ENCODE peak calls at places on chromosomes 16 and 17, in ten cellular contexts. W is stomach, J is endothelial cell, X is PC-9, F is A549, L is brain microvascular endothelial cell, R is bronchial epithelial cell, D is mucosa of descending colon, A is glutamatergic neuron, T is AG10803. E is an unnamed sample.

GRCh38 chr16:83952940-83953795 is at the start of gene OSGIN1:
- DNase-seq in W (peak; percentile 96), A (no peak), L (peak; percentile 91), F (peak; percentile 97), T (peak; percentile 92), R (peak; percentile 83), X (peak; percentile 93), J (no peak), D (peak; percentile 93), E (peak; percentile 88)

GRCh38 chr17:46788300-46788699 is 30.2 kb downstream of the WNT3 start:
- DNase-seq in R (no peak), J (no peak), W (no peak), F (no peak), T (no peak), X (no peak), L (no peak), D (no peak), A (no peak), E (no peak)

GRCh38 chr17:37802712-37803416 is 58.0 kb upstream of the HNF1B start:
- DNase-seq in T (peak; percentile 89), W (peak; percentile 38), R (no peak), D (no peak), X (no peak), F (no peak), L (peak; percentile 68), A (no peak), J (no peak), E (no peak)

GRCh38 chr17:51119415-51120356 is 982 bp downstream of the SPAG9 start:
- DNase-seq in F (peak; percentile 80), W (peak; percentile 44), D (peak; percentile 71), J (peak; percentile 45), T (peak; percentile 41), X (peak; percentile 45), L (peak; percentile 13), R (peak; percentile 51), A (peak; percentile 62), E (peak; percentile 43)

GRCh38 chr17:77445908-77446535 is 305.3 kb downstream of the SEC14L1 start:
- DNase-seq in D (peak; percentile 76), L (peak; percentile 45), R (no peak), F (no peak), A (no peak), X (no peak), T (no peak), W (peak; percentile 77), J (peak; percentile 45), E (no peak)

GRCh38 chr17:29682054-29682453 is 59.3 kb upstream of the CORO6 start:
- DNase-seq in W (no peak), R (no peak), X (no peak), L (no peak), D (no peak), A (no peak), J (no peak), F (no peak), T (no peak), E (peak; percentile 35)

GRCh38 chr16:84976644-84977400 is 34.5 kb downstream of the ZDHHC7 start:
- DNase-seq in D (no peak), X (no peak), W (peak; percentile 86), A (no peak), R (no peak), F (no peak), L (no peak), T (no peak), J (no peak), E (no peak)

GRCh38 chr17:39787743-39788484 is 50.2 kb downstream of the GRB7 start:
- DNase-seq in X (no peak), A (no peak), L (no peak), D (no peak), R (peak; percentile 74), J (no peak), T (no peak), W (no peak), F (no peak), E (no peak)

GRCh38 chr17:65963179-65963578 is 228.8 kb downstream of the CEP112 start:
- DNase-seq in F (no peak), T (no peak), W (no peak), X (no peak), A (no peak), J (no peak), R (no peak), D (no peak), L (no peak), E (no peak)
- TF ChIP-seq CTCF in F (no peak), T (no peak), W (no peak), X (no peak), A (no peak), J (no peak), R (no peak), D (no peak), L (no peak), E (no peak)

GRCh38 chr17:73650147-73650546 is 5.9 kb upstream of the SDK2 start:
- DNase-seq in D (peak; percentile 44), A (no peak), W (no peak), F (peak; percentile 60), T (no peak), J (no peak), R (no peak), X (no peak), L (no peak), E (no peak)
- TF ChIP-seq CTCF in D (peak; percentile 30), A (no peak), W (no peak), F (peak; percentile 68), T (no peak), J (no peak), R (peak; percentile 26), X (no peak), L (no peak), E (no peak)

GRCh38 chr17:22707626-22708025 is 1015.3 kb downstream of the KCNJ18 start:
- DNase-seq in D (no peak), X (no peak), L (no peak), J (no peak), A (no peak), F (no peak), T (no peak), W (no peak), R (no peak), E (no peak)

GRCh38 chr17:22704674-22705073 is 1012.4 kb downstream of the KCNJ18 start:
- DNase-seq in J (no peak), L (no peak), F (peak; percentile 40), W (no peak), T (no peak), D (no peak), A (no peak), R (no peak), X (no peak), E (no peak)

GRCh38 chr17:22703204-22703603 is 1010.9 kb downstream of the KCNJ18 start:
- DNase-seq in X (no peak), F (no peak), A (no peak), R (no peak), D (no peak), L (no peak), W (no peak), J (no peak), T (no peak), E (no peak)

DNA sequence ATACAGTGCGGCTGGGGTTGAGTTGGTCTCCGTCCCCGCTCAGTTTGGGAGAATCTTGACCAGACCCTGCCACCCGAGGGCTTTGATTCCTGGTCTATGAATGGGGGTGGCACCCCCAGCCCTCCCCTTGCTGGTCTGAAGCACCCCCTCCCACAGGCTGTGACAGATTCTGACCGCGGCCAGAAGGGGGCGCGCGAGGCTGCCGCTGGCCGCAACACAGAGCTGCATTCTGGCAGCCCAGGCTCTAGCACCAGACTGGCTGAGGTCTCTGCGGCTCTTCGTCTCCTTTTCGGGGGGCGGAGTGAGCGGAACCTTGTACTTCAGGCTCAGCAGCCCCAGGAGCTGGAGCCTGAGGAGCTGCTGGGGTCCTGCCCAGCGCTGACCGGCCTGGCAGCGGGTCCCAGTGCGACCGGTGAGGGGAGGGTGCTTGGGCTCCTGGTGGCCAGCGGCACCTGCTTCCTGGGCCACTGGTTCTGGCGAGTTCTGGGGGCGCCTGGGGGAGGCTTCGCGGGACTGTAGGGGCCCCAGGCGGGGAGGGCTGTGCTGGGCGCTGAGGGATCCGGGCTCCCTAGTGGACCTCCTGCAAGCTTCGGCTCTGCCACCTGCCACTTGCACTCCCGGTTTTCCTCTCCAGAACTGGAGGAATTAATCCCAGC is 1011.6 kb downstream of the KCNJ18 start:
- DNase-seq in A (no peak), D (no peak), F (peak; percentile 21), L (no peak), W (no peak), J (no peak), T (no peak), X (no peak), R (no peak), E (no peak)
- TF ChIP-seq CTCF in A (no peak), D (no peak), F (peak; percentile 25), L (peak; percentile 11), W (no peak), J (no peak), T (no peak), X (peak; percentile 69), R (no peak), E (no peak)

GRCh38 chr16:80314042-80314441 is 226.8 kb upstream of the DYNLRB2 start:
- DNase-seq in A (no peak), X (no peak), T (no peak), D (no peak), R (no peak), W (no peak), L (no peak), J (no peak), F (no peak), E (no peak)

GRCh38 chr16:80319181-80319580 is 221.6 kb upstream of the DYNLRB2 start:
- DNase-seq in A (no peak), D (no peak), R (peak; percentile 43), W (no peak), T (no peak), X (no peak), L (no peak), F (no peak), J (no peak), E (no peak)

GRCh38 chr16:80323187-80323807 is 217.5 kb upstream of the DYNLRB2 start:
- DNase-seq in W (no peak), X (no peak), L (no peak), D (no peak), R (no peak), J (no peak), A (no peak), F (no peak), T (no peak), E (no peak)

GRCh38 chr16:80318107-80318506 is 222.7 kb upstream of the DYNLRB2 start:
- DNase-seq in X (no peak), L (no peak), F (no peak), R (no peak), A (no peak), T (no peak), D (no peak), W (no peak), J (no peak), E (no peak)

DNA sequence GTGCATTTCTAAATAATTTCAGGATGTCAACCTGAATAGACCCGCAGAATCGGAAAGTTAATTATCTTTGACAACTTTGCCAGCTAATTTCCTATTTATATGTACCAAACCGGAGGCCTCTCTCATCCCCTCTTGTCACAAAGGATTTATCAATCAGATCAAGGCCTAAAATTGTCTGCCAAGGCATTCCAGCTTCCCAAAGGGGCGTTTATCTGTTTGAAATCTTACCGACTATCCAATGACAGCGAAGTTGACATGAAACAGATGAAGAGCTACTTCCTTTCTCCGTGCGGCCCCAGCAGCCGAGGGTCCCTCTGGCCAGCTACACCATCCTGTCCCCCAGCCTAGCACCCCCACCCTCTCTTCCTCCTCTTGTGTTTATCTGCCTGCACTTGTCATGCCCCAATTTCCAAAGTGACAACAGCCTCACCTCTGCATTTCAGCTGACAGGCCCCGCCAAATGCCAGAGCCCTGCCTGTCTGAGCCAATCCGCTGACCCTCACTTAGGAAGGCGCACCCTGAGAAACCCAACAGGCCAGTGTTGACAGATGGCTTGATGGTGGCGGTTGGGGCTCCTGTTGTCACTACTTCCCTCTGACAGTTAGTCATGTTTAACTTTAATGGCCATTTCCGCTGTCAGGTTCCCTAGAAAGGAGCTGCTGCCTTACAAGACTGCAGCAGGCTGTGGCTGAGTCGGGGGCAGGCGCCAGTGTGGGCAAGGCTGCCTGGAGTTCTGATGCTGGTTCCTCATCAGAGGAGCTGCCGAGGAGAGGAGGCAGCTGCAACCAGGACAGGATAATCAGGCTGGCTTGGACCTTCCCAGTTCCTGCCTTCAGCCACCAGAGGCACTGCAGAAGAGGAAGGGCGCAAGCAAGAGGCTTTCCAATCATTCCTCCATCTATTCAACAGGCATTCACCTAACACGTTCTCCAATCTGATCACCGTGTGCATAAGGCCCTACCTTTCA is 223.4 kb upstream of the DYNLRB2 start:
- DNase-seq in W (no peak), F (peak; percentile 17), D (no peak), L (no peak), X (no peak), R (peak; percentile 5), J (no peak), T (no peak), A (peak; percentile 48), E (no peak)
- TF ChIP-seq CTCF in W (no peak), F (no peak), D (no peak), L (peak; percentile 66), X (peak; percentile 31), R (peak; percentile 48), J (peak; percentile 19), T (peak; percentile 33), A (peak; percentile 32), E (no peak)